ENCODE peak calls at places on chromosomes 13 and 19, in nine cellular contexts. W, C, Q, D, K, X, L, T and N are unnamed samples.

GRCh38 chr19:977058-977464 is 7.1 kb upstream of the WDR18 start:
- DNase-seq in L (no peak), D (no peak), T (no peak), X (peak), C (no peak), W (no peak), K (peak), Q (no peak), N (no peak)

GRCh38 chr13:68715651-68716050 is 1392.0 kb upstream of the ATXN8OS start:
- DNase-seq in W (no peak), K (no peak), X (no peak), T (no peak), C (no peak), Q (no peak), D (no peak), L (no peak), N (no peak)

GRCh38 chr13:91292630-91293221 is 54.8 kb upstream of the MIR17HG start:
- DNase-seq in T (no peak), Q (no peak), X (no peak), C (no peak), L (no peak), K (no peak), D (no peak), W (no peak), N (no peak)

GRCh38 chr19:7554990-7555864 is 19.7 kb downstream of the PNPLA6 start:
- DNase-seq in X (no peak), D (peak), Q (no peak), C (no peak), K (peak), W (no peak), T (peak), L (peak), N (no peak)

GRCh38 chr13:68736961-68737360 is 1370.7 kb upstream of the ATXN8OS start:
- DNase-seq in L (no peak), W (no peak), T (no peak), K (no peak), Q (no peak), D (no peak), C (no peak), X (no peak), N (no peak)

GRCh38 chr13:111370570-111371150 is 50.2 kb downstream of the TEX29 start:
- DNase-seq in Q (no peak), L (no peak), W (no peak), C (no peak), T (no peak), D (no peak), X (no peak), K (no peak), N (no peak)

GRCh38 chr13:31334547-31334946 is 134.8 kb downstream of the B3GLCT start:
- DNase-seq in X (no peak), L (no peak), W (no peak), K (no peak), T (no peak), C (no peak), Q (no peak), D (no peak), N (no peak)

GRCh38 chr13:21638319-21639282 is 32.3 kb upstream of the FGF9 start:
- DNase-seq in T (peak), Q (no peak), W (no peak), X (no peak), C (no peak), D (peak), L (peak), K (no peak), N (peak)

GRCh38 chr13:109381546-109382180 is 404.7 kb downstream of the IRS2 start:
- DNase-seq in C (peak), L (no peak), X (no peak), K (no peak), T (no peak), W (no peak), D (no peak), Q (peak), N (peak)

GRCh38 chr19:32876919-32877285 is 7.3 kb upstream of the SLC7A9 start:
- DNase-seq in Q (peak), T (no peak), W (no peak), L (no peak), K (peak), X (no peak), D (no peak), C (no peak), N (peak)

GRCh38 chr13:44394649-44395048 is 21.0 kb downstream of the SERP2 start:
- DNase-seq in L (no peak), X (no peak), T (no peak), W (no peak), Q (no peak), C (no peak), D (no peak), K (no peak), N (no peak)

GRCh38 chr13:106524108-106524507 is 11.4 kb downstream of the EFNB2 start:
- DNase-seq in L (no peak), D (no peak), K (no peak), T (no peak), X (no peak), W (no peak), Q (no peak), C (no peak), N (no peak)

GRCh38 chr13:33953203-33953602 is 135.3 kb downstream of the RFC3 start:
- DNase-seq in K (no peak), X (no peak), T (no peak), Q (peak), L (no peak), C (no peak), D (no peak), W (peak), N (peak)

GRCh38 chr13:51068501-51068900 is 42.6 kb downstream of the C13orf42 start:
- DNase-seq in W (no peak), D (no peak), Q (no peak), K (no peak), L (no peak), C (no peak), T (no peak), X (no peak), N (no peak)

GRCh38 chr19:8571006-8571411 is 6.2 kb downstream of the MYO1F start:
- DNase-seq in X (no peak), T (no peak), D (no peak), C (no peak), L (peak), W (no peak), Q (no peak), K (no peak), N (peak)

GRCh38 chr13:105616313-105617075 is 919.0 kb downstream of the EFNB2 start:
- DNase-seq in L (no peak), K (no peak), C (no peak), W (no peak), X (no peak), T (no peak), D (no peak), Q (no peak), N (no peak)

GRCh38 chr19:49422407-49423277 is 599 bp downstream of the PTH2 start:
- DNase-seq in D (no peak), K (peak), Q (no peak), L (peak), X (no peak), C (no peak), W (no peak), T (no peak), N (no peak)

GRCh38 chr13:38821753-38822551 is 135.1 kb downstream of the FREM2 start:
- DNase-seq in D (no peak), X (no peak), Q (no peak), W (no peak), L (no peak), T (no peak), K (no peak), C (no peak), N (no peak)

DNA sequence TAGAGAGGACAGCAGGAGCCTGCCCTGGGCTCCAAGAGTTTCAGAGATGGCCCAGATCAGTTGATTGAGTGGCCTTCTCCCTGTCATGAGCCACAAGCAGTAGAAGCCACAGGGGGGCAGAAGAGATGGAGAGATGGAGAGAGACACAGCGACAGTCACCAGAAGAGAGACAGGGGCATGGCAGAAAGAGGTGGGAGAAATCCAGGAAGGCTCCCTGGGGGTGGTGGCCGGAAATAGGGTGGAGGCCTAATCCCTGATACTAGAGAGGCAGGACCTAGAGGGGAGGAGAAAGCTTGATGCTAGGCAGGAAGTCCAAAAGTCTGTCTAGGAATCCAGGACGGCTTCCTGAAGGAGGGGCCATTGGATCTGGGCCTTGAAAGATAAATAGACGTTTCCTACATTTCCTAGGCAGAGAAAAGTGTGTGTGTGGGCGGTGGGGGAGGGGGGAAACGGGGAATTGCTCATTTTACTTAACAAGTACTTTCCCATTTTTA is 9.6 kb upstream of the TPM4 start:
- DNase-seq in W (no peak), L (peak), K (no peak), Q (no peak), C (no peak), X (peak), D (peak), T (peak), N (peak)
- TF ChIP-seq CTCF in W (peak), L (peak), K (peak), Q (peak), C (peak), X (no peak), D (peak), T (no peak), N (peak)

GRCh38 chr13:49246850-49247721 is 639 bp upstream of the CDADC1 start:
- DNase-seq in C (no peak), T (no peak), Q (no peak), W (no peak), L (no peak), X (no peak), D (no peak), K (no peak), N (no peak)

GRCh38 chr13:49247722-49248432 is at the start of gene CDADC1:
- DNase-seq in C (peak), T (peak), Q (peak), X (peak), K (peak), D (peak), W (peak), L (peak), N (peak)

GRCh38 chr13:49253997-49254396 is 6.3 kb downstream of the CDADC1 start:
- DNase-seq in C (no peak), K (no peak), W (no peak), Q (no peak), X (no peak), D (no peak), L (no peak), T (no peak), N (no peak)

GRCh38 chr13:49253310-49253709 is 5.6 kb downstream of the CDADC1 start:
- DNase-seq in W (no peak), T (no peak), C (no peak), Q (no peak), D (no peak), L (no peak), X (no peak), K (no peak), N (no peak)

GRCh38 chr13:49248433-49249002 is 793 bp downstream of the CDADC1 start:
- DNase-seq in Q (no peak), D (peak), C (no peak), W (no peak), L (no peak), T (peak), X (no peak), K (no peak), N (peak)
- TF ChIP-seq CTCF in Q (no peak), D (peak), C (peak), W (peak), L (peak), T (peak), X (no peak), K (no peak), N (no peak)

DNA sequence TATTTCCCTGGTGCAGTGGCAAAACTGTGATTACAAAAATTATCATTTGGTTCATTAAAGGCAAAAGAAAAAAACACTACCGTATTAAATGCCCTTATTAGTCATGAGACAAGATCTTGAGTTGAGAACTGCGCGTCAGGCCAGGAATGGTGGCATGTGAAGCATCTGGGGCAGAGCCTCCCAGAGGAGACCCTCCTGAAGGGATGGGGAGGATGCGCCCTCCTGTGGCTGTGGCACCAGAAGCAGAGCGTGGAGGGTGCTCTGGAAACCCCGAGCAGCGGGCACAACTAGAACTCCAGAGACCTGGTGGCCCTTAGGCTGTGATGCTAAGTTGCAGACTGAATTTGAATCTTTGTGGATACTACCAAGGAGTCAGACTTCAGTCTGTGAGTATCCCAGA is 11.5 kb downstream of the CUL4A start:
- DNase-seq in L (no peak), Q (no peak), X (no peak), W (no peak), C (no peak), K (no peak), D (no peak), T (no peak), N (peak)
- TF ChIP-seq CTCF in L (no peak), Q (peak), X (no peak), W (peak), C (peak), K (no peak), D (no peak), T (no peak), N (peak)

DNA sequence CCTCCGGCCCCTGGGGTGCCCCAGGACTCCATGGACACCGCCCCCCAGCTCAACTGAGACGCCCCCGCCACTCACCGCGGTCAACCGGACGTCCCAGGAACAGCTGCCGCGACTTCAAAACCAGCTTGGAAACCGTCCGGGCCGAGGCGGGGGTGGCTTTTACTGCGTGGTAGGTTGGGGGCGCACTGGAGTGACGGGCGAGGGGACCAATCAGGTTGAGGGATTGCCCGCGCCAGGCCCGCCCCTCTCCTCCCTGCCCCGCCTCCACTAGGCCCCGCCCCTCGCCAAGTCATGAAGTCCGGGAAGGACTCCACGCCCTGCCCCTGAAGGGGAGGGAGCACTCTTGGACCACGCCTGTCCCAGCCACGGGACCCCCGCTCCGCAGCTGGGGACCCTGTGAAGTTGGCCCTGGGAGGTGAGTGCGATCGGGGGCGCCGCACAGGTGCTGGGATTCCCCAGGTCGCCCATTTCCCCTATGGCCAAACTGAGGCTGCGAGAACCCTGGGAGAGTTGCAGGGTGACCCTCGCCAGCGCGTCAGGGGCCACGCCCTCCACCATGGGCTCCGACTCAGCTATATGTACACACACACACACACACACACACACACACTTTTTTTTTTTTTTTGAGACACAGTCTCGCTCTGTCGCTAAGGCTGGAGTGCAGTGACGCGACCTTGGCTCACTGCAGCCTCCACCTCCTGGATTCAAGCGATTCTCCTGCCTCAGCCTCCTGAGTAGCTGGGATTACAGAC is at the start of gene PLIN3:
- DNase-seq in W (peak), L (peak), Q (peak), K (peak), T (peak), X (peak), C (peak), D (peak), N (peak)
- TF ChIP-seq CTCF in W (no peak), L (no peak), Q (no peak), K (no peak), T (no peak), X (no peak), C (no peak), D (no peak), N (no peak)

GRCh38 chr13:99208185-99208584 is 7.5 kb downstream of the UBAC2 start:
- DNase-seq in T (no peak), X (no peak), C (no peak), W (no peak), K (no peak), D (no peak), Q (no peak), L (no peak), N (no peak)
- TF ChIP-seq CTCF in T (no peak), X (no peak), C (no peak), W (no peak), K (no peak), D (no peak), Q (no peak), L (no peak), N (no peak)

GRCh38 chr13:23744315-23744714 is 144.9 kb downstream of the MIPEP start:
- DNase-seq in Q (no peak), C (no peak), L (no peak), W (no peak), X (no peak), T (no peak), K (no peak), D (no peak), N (no peak)

GRCh38 chr13:23743269-23743668 is 145.9 kb downstream of the MIPEP start:
- DNase-seq in X (peak), C (no peak), W (no peak), Q (no peak), D (no peak), L (no peak), T (no peak), K (no peak), N (no peak)

GRCh38 chr13:23743717-23744116 is 145.5 kb downstream of the MIPEP start:
- DNase-seq in W (no peak), T (no peak), K (no peak), D (no peak), Q (no peak), C (no peak), L (no peak), X (no peak), N (no peak)

GRCh38 chr13:23740002-23740401 is 149.2 kb downstream of the MIPEP start:
- DNase-seq in D (no peak), X (no peak), Q (no peak), W (no peak), C (no peak), T (no peak), K (no peak), L (no peak), N (no peak)

DNA sequence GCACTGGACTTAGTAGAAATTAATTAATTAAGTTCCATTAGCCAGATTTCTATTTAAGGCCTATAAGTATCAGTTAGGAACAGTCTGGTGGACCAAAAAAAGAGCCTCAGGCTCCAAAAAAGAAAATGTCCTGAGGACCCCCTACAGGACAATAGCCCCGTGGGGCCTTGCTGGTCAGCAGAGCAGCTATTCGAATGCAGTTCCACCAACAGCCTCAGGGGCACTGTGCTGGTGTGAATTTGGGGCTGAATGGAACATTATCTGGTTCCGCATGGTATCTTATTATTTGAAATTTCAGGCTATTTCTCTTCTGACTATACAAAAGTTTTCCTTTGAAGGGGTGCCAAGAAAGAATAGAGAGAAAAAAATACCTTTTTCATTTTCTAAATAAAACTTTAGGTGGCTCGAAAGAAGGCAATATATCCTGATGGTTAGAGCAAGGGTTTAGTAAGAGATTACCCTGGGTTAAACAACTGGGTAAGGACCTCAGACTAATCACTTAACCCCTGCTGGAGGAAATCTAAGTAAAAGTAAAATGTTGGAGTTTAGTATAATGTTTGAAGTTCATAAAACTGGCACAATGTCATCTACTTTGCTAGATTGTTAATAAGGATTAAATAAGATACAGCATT is 147.2 kb downstream of the MIPEP start:
- DNase-seq in T (peak), C (no peak), X (peak), W (no peak), Q (no peak), K (no peak), L (no peak), D (peak), N (no peak)
- TF ChIP-seq CTCF in T (peak), C (peak), X (peak), W (peak), Q (no peak), K (peak), L (peak), D (peak), N (peak)

DNA sequence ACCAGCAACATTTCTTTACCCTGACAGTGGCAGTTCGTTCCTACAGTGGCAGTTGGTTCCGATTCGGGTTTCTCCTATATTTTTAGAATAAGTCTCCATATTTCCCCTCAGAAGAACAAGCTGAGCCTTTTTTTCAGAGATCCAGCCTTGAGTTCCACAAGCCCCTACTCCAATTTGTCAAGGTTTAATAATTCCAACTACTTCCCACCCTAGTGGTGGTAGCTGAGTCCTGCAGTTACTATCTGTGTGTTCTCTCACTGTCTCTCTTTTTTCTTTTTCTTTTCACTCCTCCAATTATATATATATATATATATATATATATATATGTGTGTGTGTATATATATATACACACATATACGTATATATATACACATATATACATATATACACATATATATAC is 1347.3 kb downstream of the PCDH9 start:
- DNase-seq in W (no peak), X (no peak), Q (no peak), T (no peak), C (no peak), D (no peak), L (no peak), K (no peak), N (no peak)
- TF ChIP-seq CTCF in W (no peak), X (peak), Q (no peak), T (no peak), C (peak), D (peak), L (no peak), K (no peak), N (peak)